ENCODE peak calls at places on chromosomes 13 and 19, in seven cellular contexts. B, S, C, H, F, V and X are unnamed samples.

GRCh38 chr13:27177852-27178251 is 6.2 kb upstream of the USP12 start:
- DNase-seq in B (no peak), S (no peak), C (no peak), H (no peak), F (no peak), V (no peak), X (no peak)

GRCh38 chr13:63741029-63741813 is 2325.6 kb upstream of the PCDH20 start:
- DNase-seq in B (no peak), S (no peak), C (no peak), H (no peak), F (no peak), V (no peak), X (no peak)

GRCh38 chr19:5679289-5680082 is 830 bp downstream of the MICOS13 start:
- DNase-seq in B (no peak), S (no peak), C (no peak), H (no peak), F (no peak), V (no peak), X (no peak)

GRCh38 chr19:48926909-48927308 is 6.6 kb upstream of the DHDH start:
- DNase-seq in B (no peak), S (no peak), C (peak), H (peak), F (no peak), V (no peak), X (peak)

GRCh38 chr13:51923983-51924539 is 62.3 kb downstream of the CCDC70 start:
- DNase-seq in B (no peak), S (no peak), C (no peak), H (no peak), F (no peak), V (no peak), X (no peak)

GRCh38 chr19:7203317-7203716 is 90.9 kb downstream of the INSR start:
- DNase-seq in B (no peak), S (no peak), C (no peak), H (no peak), F (no peak), V (no peak), X (no peak)

GRCh38 chr19:913080-913748 is at the start of gene R3HDM4:
- DNase-seq in B (peak), S (no peak), C (peak), H (no peak), F (no peak), V (peak), X (no peak)

GRCh38 chr19:48329167-48329891 is 4.0 kb downstream of the EMP3 start:
- DNase-seq in B (peak), S (no peak), C (no peak), H (no peak), F (no peak), V (no peak), X (no peak)

GRCh38 chr13:23433171-23434153 is at the start of gene SACS:
- DNase-seq in B (no peak), S (no peak), C (no peak), H (no peak), F (peak), V (no peak), X (no peak)

GRCh38 chr13:110506859-110507566 is 54.5 kb downstream of the RAB20 start:
- DNase-seq in B (peak), S (no peak), C (no peak), H (no peak), F (peak), V (no peak), X (no peak)

GRCh38 chr13:42990147-42990990 is 1.7 kb downstream of the EPSTI1 start:
- DNase-seq in B (no peak), S (no peak), C (no peak), H (no peak), F (peak), V (no peak), X (no peak)

GRCh38 chr13:100110269-100110668 is 21.4 kb downstream of the PCCA start:
- DNase-seq in B (no peak), S (no peak), C (no peak), H (no peak), F (no peak), V (no peak), X (no peak)

GRCh38 chr19:17950310-17951150 is 16.4 kb upstream of the KCNN1 start:
- DNase-seq in B (no peak), S (no peak), C (no peak), H (no peak), F (no peak), V (peak), X (no peak)

GRCh38 chr19:45391346-45391745 is 13.5 kb downstream of the PPP1R13L start:
- DNase-seq in B (no peak), S (no peak), C (no peak), H (no peak), F (no peak), V (no peak), X (no peak)

GRCh38 chr19:35224681-35225604 is 3.6 kb downstream of the FAM187B start:
- DNase-seq in B (peak), S (no peak), C (no peak), H (no peak), F (no peak), V (no peak), X (no peak)

GRCh38 chr13:40269086-40269485 is 397.4 kb downstream of the FOXO1 start:
- DNase-seq in B (no peak), S (no peak), C (no peak), H (no peak), F (no peak), V (no peak), X (no peak)

GRCh38 chr13:83503424-83503823 is 378.9 kb downstream of the SLITRK1 start:
- DNase-seq in B (no peak), S (no peak), C (no peak), H (no peak), F (no peak), V (no peak), X (no peak)

GRCh38 chr13:108621421-108621820 is 8.0 kb upstream of the MYO16 start:
- DNase-seq in B (no peak), S (no peak), C (no peak), H (no peak), F (no peak), V (no peak), X (no peak)

GRCh38 chr19:56637976-56638555 is 4.9 kb upstream of the SMIM17 start:
- DNase-seq in B (no peak), S (no peak), C (peak), H (no peak), F (no peak), V (no peak), X (peak)

GRCh38 chr13:31518666-31519065 is 220.7 kb upstream of the RXFP2 start:
- DNase-seq in B (no peak), S (no peak), C (no peak), H (no peak), F (no peak), V (no peak), X (no peak)

GRCh38 chr13:32829676-32830091 is 186.5 kb upstream of the KL start:
- DNase-seq in B (no peak), S (no peak), C (peak), H (no peak), F (no peak), V (no peak), X (peak)